ENCODE peak calls at places on chromosomes 1 and 21, in six cellular contexts. J, I, V, N, F and O are unnamed samples.

GRCh38 chr1:101112051-101112770 is 86.6 kb upstream of the DPH5 start:
- DNase-seq in I (no peak), J (no peak), V (peak), F (no peak), N (no peak), O (no peak)

GRCh38 chr1:161921990-161922389 is 101.7 kb downstream of the OLFML2B start:
- DNase-seq in I (no peak), J (no peak), N (peak), F (peak), V (no peak), O (no peak)

GRCh38 chr1:92315766-92316413 is 17.0 kb downstream of the RPAP2 start:
- DNase-seq in F (no peak), I (no peak), J (no peak), V (no peak), N (no peak), O (no peak)

GRCh38 chr1:79604490-79605198 is 598.1 kb upstream of the ADGRL4 start:
- DNase-seq in J (no peak), F (no peak), N (no peak), V (peak), I (peak), O (no peak)

GRCh38 chr21:43766734-43767497 is 9.2 kb downstream of the CSTB start:
- DNase-seq in N (no peak), F (no peak), V (no peak), I (no peak), J (no peak), O (no peak)

GRCh38 chr1:23444596-23445390 is 20.2 kb upstream of the TCEA3 start:
- DNase-seq in N (no peak), I (no peak), F (no peak), V (no peak), J (no peak), O (no peak)

GRCh38 chr1:207996632-207997031 is 85.7 kb upstream of the CD34 start:
- DNase-seq in J (no peak), F (no peak), V (no peak), I (no peak), N (no peak), O (no peak)

GRCh38 chr1:18820791-18821641 is 38.4 kb downstream of the TAS1R2 start:
- DNase-seq in F (peak), I (peak), V (peak), J (peak), N (peak), O (peak)

GRCh38 chr1:182783068-182783467 is 6.5 kb upstream of the NPL start:
- DNase-seq in V (peak), N (no peak), J (no peak), F (no peak), I (peak), O (no peak)

GRCh38 chr1:215290018-215290417 is 207.5 kb downstream of the KCNK2 start:
- DNase-seq in J (no peak), N (peak), I (no peak), F (no peak), V (no peak), O (no peak)

GRCh38 chr1:215277537-215277936 is 195.0 kb downstream of the KCNK2 start:
- DNase-seq in N (peak), V (no peak), F (peak), J (no peak), I (no peak), O (no peak)

GRCh38 chr1:53587252-53587992 is 128.2 kb downstream of the DMRTB1 start:
- DNase-seq in N (no peak), I (no peak), J (no peak), F (no peak), V (no peak), O (no peak)

GRCh38 chr1:162357681-162358266 is 18.9 kb downstream of the SPATA46 start:
- DNase-seq in N (no peak), F (no peak), J (peak), I (peak), V (peak), O (no peak)

GRCh38 chr1:183030053-183030452 is 6.8 kb downstream of the LAMC1 start:
- DNase-seq in I (no peak), V (no peak), J (no peak), F (peak), N (peak), O (no peak)

GRCh38 chr1:185565314-185565713 is 168.9 kb upstream of the HMCN1 start:
- DNase-seq in J (peak), I (no peak), F (no peak), N (peak), V (no peak), O (no peak)

GRCh38 chr1:230772457-230773395 is 25.5 kb downstream of the CAPN9 start:
- DNase-seq in F (peak), J (no peak), V (peak), I (peak), N (peak), O (no peak)

GRCh38 chr1:193142409-193142808 is 20.6 kb downstream of the CDC73 start:
- DNase-seq in I (no peak), V (no peak), F (no peak), J (no peak), N (no peak), O (no peak)

GRCh38 chr1:11707621-11708276 is 16.2 kb downstream of the DRAXIN start:
- DNase-seq in J (peak), V (no peak), I (no peak), N (no peak), F (no peak), O (no peak)

GRCh38 chr1:26991310-26992116 is 2.0 kb upstream of the TRNP1 start:
- DNase-seq in F (peak), J (peak), V (no peak), I (no peak), N (peak), O (no peak)

GRCh38 chr1:220189750-220190347 is 82.4 kb downstream of the RAB3GAP2 start:
- DNase-seq in J (peak), N (peak), I (no peak), F (peak), V (peak), O (no peak)

GRCh38 chr1:192147626-192148025 is 10.6 kb upstream of the RGS18 start:
- DNase-seq in V (no peak), I (no peak), J (no peak), N (no peak), F (no peak), O (no peak)

GRCh38 chr1:74266001-74266400 is 30.8 kb downstream of the TNNI3K start:
- DNase-seq in N (no peak), I (no peak), J (no peak), F (no peak), V (no peak), O (no peak)

GRCh38 chr1:181044449-181044966 is 10.7 kb downstream of the MR1 start:
- DNase-seq in J (no peak), V (no peak), I (no peak), F (no peak), N (no peak), O (no peak)

GRCh38 chr1:109091196-109092193 is 931 bp downstream of the TMEM167B start:
- DNase-seq in V (no peak), N (peak), F (no peak), I (peak), J (no peak), O (no peak)

GRCh38 chr1:23167353-23168078 is 1.1 kb downstream of the LUZP1 start:
- DNase-seq in I (peak), N (peak), F (no peak), J (no peak), V (peak), O (peak)

GRCh38 chr1:203677771-203678170 is 51.1 kb downstream of the ATP2B4 start:
- DNase-seq in I (peak), F (no peak), J (no peak), V (peak), N (no peak), O (no peak)

GRCh38 chr1:10781137-10781536 is 15.3 kb downstream of the CASZ1 start:
- DNase-seq in N (no peak), J (no peak), I (no peak), F (no peak), V (no peak), O (no peak)

GRCh38 chr1:192565946-192566345 is 9.6 kb upstream of the RGS1 start:
- DNase-seq in N (no peak), I (no peak), V (no peak), F (no peak), J (no peak), O (no peak)

GRCh38 chr1:204154525-204155255 is 2.8 kb upstream of the ETNK2 start:
- DNase-seq in F (no peak), I (no peak), N (no peak), J (no peak), V (no peak), O (no peak)

GRCh38 chr1:25028587-25028909 is 98.5 kb upstream of the RUNX3 start:
- DNase-seq in F (no peak), J (no peak), V (no peak), N (no peak), I (no peak), O (no peak)

GRCh38 chr1:113109908-113110554 is 37.0 kb downstream of the LRIG2 start:
- DNase-seq in I (no peak), N (peak), J (no peak), V (no peak), F (peak), O (no peak)

GRCh38 chr21:39451332-39452206 is at the start of gene SH3BGR:
- DNase-seq in F (no peak), I (peak), V (peak), J (no peak), N (peak), O (no peak)

GRCh38 chr21:37358392-37358791 is 8.2 kb upstream of the DYRK1A start:
- DNase-seq in I (no peak), J (no peak), N (no peak), V (no peak), F (no peak), O (no peak)